ENCODE peak calls at places on chromosomes 1 and 21, in nine cellular contexts. X is heart left ventricle, P is right cardiac atrium, J is psoas muscle, U is tibial artery, G is fibroblast of lung, M is lower lobe of right lung, F is cardiac muscle cell, H is left lung. Z is an unnamed sample. For H3K4me1, the result is how much of the 10 kb centered on the place peaks cover.

GRCh38 chr1:157157481-157158190 is 19.4 kb upstream of the ETV3 start:
- DNase-seq in H (no peak), P (no peak), F (no peak), G (peak), M (no peak), J (no peak), U (no peak), X (no peak), Z (no peak)

GRCh38 chr1:100087396-100087795 is 45.3 kb downstream of the SASS6 start:
- DNase-seq in M (no peak), F (no peak), G (no peak), J (no peak), P (no peak), U (no peak), X (no peak), H (no peak), Z (no peak)

GRCh38 chr1:192272732-192273131 is 44.1 kb upstream of the RGS21 start:
- DNase-seq in U (no peak), G (no peak), P (no peak), H (no peak), X (no peak), F (no peak), M (no peak), J (no peak), Z (no peak)

GRCh38 chr1:118989878-118990378 is 1.8 kb upstream of the TBX15 start:
- DNase-seq in P (no peak), X (no peak), J (peak), M (no peak), U (peak), H (no peak), G (no peak), F (no peak), Z (no peak)

GRCh38 chr21:41997657-41998056 is 12.5 kb downstream of the ZBTB21 start:
- DNase-seq in X (no peak), G (no peak), M (no peak), P (no peak), U (no peak), H (no peak), F (no peak), J (no peak), Z (no peak)

GRCh38 chr1:58844176-58844575 is 60.3 kb upstream of the JUN start:
- DNase-seq in H (no peak), X (no peak), U (no peak), G (peak), M (no peak), J (no peak), F (no peak), P (no peak), Z (no peak)

GRCh38 chr1:90127288-90127953 is 132.5 kb downstream of the ZNF326 start:
- DNase-seq in H (no peak), F (no peak), U (no peak), J (no peak), G (no peak), P (no peak), M (no peak), X (no peak), Z (no peak)

GRCh38 chr1:71521655-71522264 is 440.9 kb upstream of the ZRANB2 start:
- DNase-seq in F (peak), H (no peak), G (peak), M (no peak), U (no peak), J (no peak), X (peak), P (peak), Z (peak)

GRCh38 chr1:22814176-22815042 is 103.8 kb downstream of the EPHB2 start:
- DNase-seq in G (peak), H (no peak), J (peak), F (no peak), P (peak), M (peak), U (peak), X (no peak), Z (peak)

GRCh38 chr1:218717611-218718010 is 372.5 kb downstream of the TGFB2 start:
- DNase-seq in J (no peak), H (no peak), M (no peak), F (no peak), G (peak), X (no peak), U (no peak), P (no peak), Z (no peak)

GRCh38 chr1:54356680-54357147 is 49.5 kb downstream of the SSBP3 start:
- DNase-seq in X (no peak), F (no peak), H (no peak), J (no peak), M (no peak), G (no peak), U (no peak), P (no peak), Z (no peak)

GRCh38 chr1:79532555-79532954 is 526.0 kb upstream of the ADGRL4 start:
- DNase-seq in P (no peak), X (no peak), M (no peak), F (no peak), J (no peak), U (no peak), H (no peak), G (no peak), Z (no peak)

GRCh38 chr1:230145953-230146476 is 79.0 kb downstream of the GALNT2 start:
- DNase-seq in P (no peak), J (no peak), M (no peak), G (no peak), F (no peak), X (no peak), U (no peak), H (no peak), Z (no peak)

GRCh38 chr1:52592637-52593323 is 9.4 kb upstream of the GPX7 start:
- DNase-seq in J (no peak), M (no peak), U (no peak), G (no peak), P (no peak), H (no peak), F (no peak), X (no peak), Z (no peak)

GRCh38 chr1:3020263-3020909 is 881 bp upstream of the ACTRT2 start:
- DNase-seq in J (no peak), P (no peak), X (no peak), H (no peak), U (peak), M (no peak), F (no peak), G (no peak), Z (peak)

GRCh38 chr1:41533016-41533730 is 48.7 kb upstream of the EDN2 start:
- DNase-seq in M (peak), U (peak), P (no peak), X (no peak), J (no peak), G (no peak), H (peak), F (peak), Z (peak)

GRCh38 chr1:240462766-240463410 is 149.1 kb downstream of the GREM2 start:
- DNase-seq in U (no peak), M (no peak), J (no peak), X (no peak), H (no peak), F (no peak), P (no peak), G (no peak), Z (no peak)

GRCh38 chr1:248164031-248164430 is 10.6 kb upstream of the OR2M2 start:
- DNase-seq in M (no peak), U (no peak), P (peak), F (no peak), G (no peak), J (no peak), X (no peak), H (peak), Z (no peak)

GRCh38 chr1:153288634-153289275 is 24.0 kb downstream of the PGLYRP3 start:
- DNase-seq in X (no peak), P (no peak), M (no peak), U (no peak), F (no peak), G (no peak), H (peak), J (no peak), Z (no peak)

GRCh38 chr1:234600418-234601216 is 9.4 kb downstream of the IRF2BP2 start:
- DNase-seq in M (no peak), U (no peak), F (no peak), P (peak), X (peak), J (no peak), H (no peak), G (no peak), Z (no peak)

GRCh38 chr1:13577846-13578245 is 5.8 kb upstream of the PDPN start:
- DNase-seq in J (no peak), P (no peak), U (no peak), M (no peak), H (no peak), X (no peak), G (no peak), F (no peak), Z (peak)

GRCh38 chr1:152052606-152053005 is 15.8 kb upstream of the S100A11 start:
- DNase-seq in M (peak), H (peak), J (peak), X (peak), P (peak), U (peak), F (peak), G (peak), Z (peak)

GRCh38 chr1:180195916-180196315 is 34.1 kb upstream of the LHX4 start:
- DNase-seq in U (no peak), M (no peak), P (no peak), F (no peak), H (no peak), G (no peak), X (no peak), J (no peak), Z (no peak)

GRCh38 chr1:198794498-198794897 is 155.7 kb downstream of the PTPRC start:
- DNase-seq in G (peak), U (no peak), M (no peak), F (no peak), P (no peak), H (no peak), J (no peak), X (no peak), Z (no peak)

GRCh38 chr1:42931911-42932422 is 26.7 kb downstream of the SLC2A1 start:
- DNase-seq in G (no peak), M (peak), H (peak), F (no peak), J (peak), P (peak), X (peak), U (no peak), Z (peak)

GRCh38 chr1:12594966-12595838 is 22.8 kb downstream of the DHRS3 start:
- DNase-seq in M (peak), H (peak), U (peak), F (peak), P (peak), J (peak), X (peak), G (peak), Z (peak)

GRCh38 chr21:31526040-31526439 is 133.5 kb upstream of the SOD1 start:
- DNase-seq in F (no peak), M (no peak), X (no peak), U (no peak), J (no peak), G (no peak), P (no peak), H (no peak), Z (no peak)

GRCh38 chr21:33026299-33026858 is 644 bp downstream of the OLIG2 start:
- DNase-seq in X (no peak), F (no peak), M (no peak), H (no peak), U (no peak), G (no peak), J (no peak), P (no peak), Z (no peak)

GRCh38 chr1:91404151-91405012 is at the start of gene HFM1:
- DNase-seq in J (peak), U (peak), H (peak), P (peak), M (peak), F (peak), X (peak), G (peak), Z (peak)

GRCh38 chr1:214259353-214259982 is 21.5 kb upstream of the SMYD2 start:
- DNase-seq in P (no peak), H (no peak), J (no peak), F (no peak), U (no peak), M (no peak), G (no peak), X (no peak), Z (no peak)

GRCh38 chr1:36222481-36223372 is 1.5 kb upstream of the THRAP3 start:
- DNase-seq in X (no peak), J (no peak), F (no peak), P (no peak), U (no peak), G (no peak), M (no peak), H (no peak), Z (peak)

GRCh38 chr1:147812799-147813198 is 52.4 kb upstream of the GJA5 start:
- DNase-seq in X (no peak), G (no peak), M (no peak), F (no peak), J (no peak), P (no peak), U (no peak), H (no peak), Z (no peak)

GRCh38 chr1:218524526-218524925 is 179.4 kb downstream of the TGFB2 start:
- DNase-seq in H (no peak), F (no peak), M (no peak), X (no peak), U (no peak), J (no peak), G (no peak), P (no peak), Z (no peak)

DNA sequence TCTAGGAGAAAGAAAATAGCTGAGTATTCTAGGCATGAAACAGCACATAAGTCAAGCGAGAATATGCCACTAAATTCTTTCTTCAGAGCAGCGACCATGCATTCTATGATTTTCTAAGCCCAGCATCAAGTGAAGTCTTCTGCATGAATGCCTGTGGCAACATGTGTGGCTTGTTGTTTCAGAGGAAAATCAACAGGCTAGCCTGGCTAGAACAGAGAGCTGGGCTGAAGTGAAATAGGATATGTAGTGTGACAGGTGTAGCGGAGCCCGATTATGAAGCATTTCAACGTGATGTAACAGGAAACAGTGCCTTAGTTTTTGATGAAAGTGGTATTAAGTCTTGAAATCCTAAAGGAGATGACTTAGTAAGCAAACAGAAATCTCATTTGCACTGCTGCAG is 7.0 kb downstream of the CSDE1 start:
- DNase-seq in G (no peak), U (no peak), M (no peak), X (no peak), F (no peak), H (no peak), P (no peak), J (no peak), Z (no peak)
- H3K4me1 ChIP-seq in G (under half), U (half or more), M (half or more), X (half or more), F (under half), H (under half), P (under half), J (half or more), Z (half or more)

DNA sequence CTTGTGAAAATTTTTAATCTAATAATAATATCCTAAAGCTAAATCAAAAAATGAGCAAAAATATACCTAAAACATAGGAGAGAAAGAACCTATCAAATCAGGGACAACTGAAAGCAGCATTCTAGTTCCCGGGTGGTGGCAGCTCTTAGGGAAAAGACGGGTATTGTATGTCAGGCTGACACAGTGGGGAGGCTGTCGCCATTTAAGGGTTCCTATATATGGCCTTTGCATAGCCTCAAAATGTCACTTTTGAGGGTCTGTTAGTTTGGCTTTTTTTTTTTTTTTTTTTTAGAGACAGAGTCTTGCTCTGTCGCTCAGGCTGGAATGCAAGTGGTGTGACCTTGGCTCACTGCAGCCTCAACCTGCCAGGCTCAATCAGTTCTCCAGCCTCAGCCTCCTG is 6.0 kb downstream of the CLSTN1 start:
- DNase-seq in X (no peak), M (no peak), J (no peak), F (no peak), P (no peak), G (no peak), H (no peak), U (no peak), Z (no peak)
- H3K27ac ChIP-seq in X (no peak), M (no peak), J (no peak), F (no peak), P (no peak), G (no peak), H (no peak), U (no peak), Z (no peak)

GRCh38 chr1:94924967-94925366 is 1.9 kb downstream of the CNN3 start:
- DNase-seq in M (no peak), F (peak), P (no peak), J (no peak), X (no peak), U (no peak), G (peak), H (no peak), Z (no peak)
- H3K4me3 ChIP-seq in M (peak), F (peak), P (peak), J (peak), X (peak), U (peak), G (peak), H (peak), Z (peak)

GRCh38 chr1:202165267-202165941 is 5.0 kb upstream of the PTPN7 start:
- DNase-seq in J (no peak), X (no peak), H (peak), M (no peak), P (no peak), F (no peak), G (no peak), U (no peak), Z (peak)
- H3K4me1 ChIP-seq in J (under half), X (under half), H (under half), M (under half), P (under half), F (under half), G (under half), U (under half), Z (under half)

GRCh38 chr1:226945106-226945857 is 5.2 kb downstream of the COQ8A start:
- DNase-seq in F (no peak), X (no peak), M (peak), H (no peak), J (peak), U (no peak), G (no peak), P (no peak), Z (peak)
- H3K27ac ChIP-seq in F (peak), X (peak), M (peak), H (peak), J (peak), U (no peak), G (no peak), P (peak), Z (peak)

GRCh38 chr1:168709896-168710305 is 19.1 kb downstream of the DPT start:
- DNase-seq in P (no peak), M (no peak), U (no peak), J (no peak), G (peak), X (no peak), H (no peak), F (no peak), Z (no peak)

GRCh38 chr1:168708698-168709406 is 20.2 kb downstream of the DPT start:
- DNase-seq in H (no peak), F (no peak), M (no peak), P (no peak), U (peak), G (no peak), J (peak), X (no peak), Z (no peak)

GRCh38 chr1:168706376-168706995 is 22.5 kb downstream of the DPT start:
- DNase-seq in F (no peak), G (no peak), X (no peak), H (no peak), J (no peak), P (no peak), M (no peak), U (no peak), Z (no peak)

GRCh38 chr1:168714012-168714411 is 15.0 kb downstream of the DPT start:
- DNase-seq in H (no peak), G (no peak), J (no peak), M (no peak), P (no peak), U (no peak), X (no peak), F (no peak), Z (no peak)

DNA sequence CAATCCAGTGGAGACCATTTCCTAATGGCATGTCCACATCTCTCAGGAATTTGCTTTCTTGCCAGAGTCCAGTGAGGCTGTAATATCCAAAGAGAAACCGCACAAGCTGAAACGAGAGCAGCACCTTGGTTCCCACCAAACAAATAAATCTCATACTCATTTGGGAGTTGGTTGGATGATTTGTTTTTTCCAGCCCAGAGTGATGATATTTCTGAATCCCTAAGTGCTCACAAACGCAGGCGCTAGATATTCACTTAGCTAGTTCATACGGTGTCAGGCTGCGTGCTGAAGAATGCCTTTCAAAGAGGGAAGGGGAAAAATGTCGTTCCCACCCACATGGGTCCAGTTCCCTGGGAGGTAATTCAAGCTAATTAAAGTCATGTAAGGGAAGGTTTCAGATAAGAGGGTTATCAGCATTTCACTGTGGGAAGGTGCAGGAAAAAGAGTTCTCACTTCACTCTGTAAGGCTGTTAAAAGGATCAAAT is 19.6 kb downstream of the DPT start:
- DNase-seq in U (no peak), P (no peak), J (no peak), M (no peak), F (peak), G (peak), H (no peak), X (no peak), Z (no peak)
- H3K4me3 ChIP-seq in U (peak), P (peak), J (no peak), M (no peak), F (no peak), G (no peak), H (no peak), X (no peak), Z (no peak)

DNA sequence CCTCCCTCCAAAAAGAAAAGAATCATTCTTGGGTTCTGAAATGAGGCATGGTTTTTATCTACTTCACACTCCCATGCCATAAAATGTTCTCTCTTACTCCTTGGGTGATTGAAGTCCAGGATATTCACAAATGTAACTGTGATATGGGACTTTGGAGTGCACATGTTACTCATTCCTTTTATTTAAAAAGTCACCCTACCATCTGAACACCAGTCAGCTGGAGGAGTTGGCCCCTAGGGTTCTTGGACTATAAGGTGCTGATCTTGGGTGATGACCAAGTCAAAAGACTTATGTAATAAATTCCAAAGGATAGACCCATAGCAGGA is 128.4 kb downstream of the CLIC6 start:
- DNase-seq in U (no peak), J (no peak), X (no peak), F (no peak), M (no peak), G (no peak), P (no peak), H (no peak), Z (no peak)
- H3K4me1 ChIP-seq in U (under half), J (half or more), X (under half), F (under half), M (under half), G (under half), P (under half), H (under half), Z (under half)

DNA sequence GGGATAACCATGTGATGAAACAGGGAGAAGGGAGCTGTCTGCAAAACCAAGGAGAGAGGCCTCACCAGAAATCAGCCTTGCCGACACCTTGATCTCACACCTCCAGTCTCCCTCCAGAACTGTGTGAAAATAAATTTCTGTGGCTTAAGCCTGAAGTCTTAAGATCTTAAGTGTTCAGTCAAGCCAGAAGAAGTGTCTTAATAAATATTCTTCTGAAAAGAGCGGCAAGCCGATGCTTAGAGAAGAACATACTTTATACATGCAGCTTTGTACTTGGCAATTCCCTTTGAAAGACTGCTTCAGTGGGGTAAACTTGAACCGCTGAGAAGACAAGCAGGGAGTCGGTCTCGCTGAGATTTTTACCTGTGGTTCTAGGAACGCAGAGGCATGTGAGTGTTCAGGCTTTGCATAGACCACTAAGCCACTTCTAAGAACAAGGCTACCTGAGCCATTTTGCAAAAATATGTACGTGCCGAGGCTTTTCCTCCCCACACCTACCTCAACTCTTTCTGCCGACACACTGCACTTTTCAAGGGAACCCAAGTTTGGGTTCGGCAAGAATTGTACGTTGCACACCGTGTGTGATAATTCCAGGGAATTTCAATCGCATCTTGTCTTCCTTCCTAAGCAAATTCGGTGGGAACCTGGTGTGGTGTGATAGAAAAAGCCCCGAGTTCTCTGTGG is 3.4 kb downstream of the RUNX1 start:
- DNase-seq in U (no peak), G (no peak), X (no peak), M (no peak), F (no peak), P (no peak), H (no peak), J (no peak), Z (no peak)
- H3K27ac ChIP-seq in U (no peak), G (no peak), X (no peak), M (peak), F (no peak), P (no peak), H (peak), J (no peak), Z (peak)